ENCODE peak calls at places on chromosomes 5 and 9, in seven cellular contexts. One of them, this sample, is unnamed.

GRCh38 chr5:127820910-127821553 is 117.8 kb downstream of the CCDC192 start:
- DNase-seq in progenitor cell of endocrine pancreas: no peak
- DNase-seq in Calu3: peak
- DNase-seq in upper lobe of right lung: no peak
- DNase-seq in pancreas: no peak
- DNase-seq in tibial artery: no peak
- DNase-seq in AG04450: no peak
- DNase-seq in this sample: no peak

GRCh38 chr9:89187950-89188349 is 9.3 kb upstream of the SHC3 start:
- DNase-seq in progenitor cell of endocrine pancreas: no peak
- DNase-seq in Calu3: no peak
- DNase-seq in upper lobe of right lung: no peak
- DNase-seq in pancreas: no peak
- DNase-seq in tibial artery: no peak
- DNase-seq in AG04450: no peak
- DNase-seq in this sample: no peak

GRCh38 chr5:67432601-67433000 is 236.0 kb upstream of the CD180 start:
- DNase-seq in progenitor cell of endocrine pancreas: no peak
- DNase-seq in Calu3: no peak
- DNase-seq in upper lobe of right lung: no peak
- DNase-seq in pancreas: no peak
- DNase-seq in tibial artery: no peak
- DNase-seq in AG04450: no peak
- DNase-seq in this sample: no peak

GRCh38 chr9:127968046-127968445 is 12.7 kb downstream of the EEIG1 start:
- DNase-seq in progenitor cell of endocrine pancreas: no peak
- DNase-seq in Calu3: peak
- DNase-seq in upper lobe of right lung: no peak
- DNase-seq in pancreas: peak
- DNase-seq in tibial artery: no peak
- DNase-seq in AG04450: no peak
- DNase-seq in this sample: no peak

GRCh38 chr5:107979272-107979671 is 308.5 kb upstream of the EFNA5 start:
- DNase-seq in progenitor cell of endocrine pancreas: no peak
- DNase-seq in Calu3: no peak
- DNase-seq in upper lobe of right lung: no peak
- DNase-seq in pancreas: no peak
- DNase-seq in tibial artery: no peak
- DNase-seq in AG04450: no peak
- DNase-seq in this sample: no peak

GRCh38 chr5:134005415-134006118 is 792 bp upstream of the VDAC1 start:
- DNase-seq in progenitor cell of endocrine pancreas: no peak
- DNase-seq in Calu3: peak
- DNase-seq in upper lobe of right lung: peak
- DNase-seq in pancreas: no peak
- DNase-seq in tibial artery: peak
- DNase-seq in AG04450: no peak
- DNase-seq in this sample: no peak

GRCh38 chr5:96117863-96118651 is 156.4 kb upstream of the ELL2 start:
- DNase-seq in progenitor cell of endocrine pancreas: no peak
- DNase-seq in Calu3: no peak
- DNase-seq in upper lobe of right lung: no peak
- DNase-seq in pancreas: no peak
- DNase-seq in tibial artery: no peak
- DNase-seq in AG04450: no peak
- DNase-seq in this sample: no peak

GRCh38 chr5:1394881-1395860 is 50.1 kb downstream of the SLC6A3 start:
- DNase-seq in progenitor cell of endocrine pancreas: no peak
- DNase-seq in Calu3: no peak
- DNase-seq in upper lobe of right lung: no peak
- DNase-seq in pancreas: no peak
- DNase-seq in tibial artery: no peak
- DNase-seq in AG04450: no peak
- DNase-seq in this sample: peak

GRCh38 chr9:656918-657583 is 184.4 kb upstream of the DMRT1 start:
- DNase-seq in progenitor cell of endocrine pancreas: no peak
- DNase-seq in Calu3: no peak
- DNase-seq in upper lobe of right lung: no peak
- DNase-seq in pancreas: no peak
- DNase-seq in tibial artery: no peak
- DNase-seq in AG04450: no peak
- DNase-seq in this sample: no peak

GRCh38 chr5:55636177-55636576 is 75.9 kb downstream of the SLC38A9 start:
- DNase-seq in progenitor cell of endocrine pancreas: no peak
- DNase-seq in Calu3: no peak
- DNase-seq in upper lobe of right lung: no peak
- DNase-seq in pancreas: no peak
- DNase-seq in tibial artery: no peak
- DNase-seq in AG04450: no peak
- DNase-seq in this sample: no peak

GRCh38 chr5:73312146-73312871 is 136.3 kb downstream of the FOXD1 start:
- DNase-seq in progenitor cell of endocrine pancreas: no peak
- DNase-seq in Calu3: no peak
- DNase-seq in upper lobe of right lung: no peak
- DNase-seq in pancreas: no peak
- DNase-seq in tibial artery: no peak
- DNase-seq in AG04450: peak
- DNase-seq in this sample: no peak

GRCh38 chr5:139709587-139710369 is 61.6 kb downstream of the CXXC5 start:
- DNase-seq in progenitor cell of endocrine pancreas: no peak
- DNase-seq in Calu3: no peak
- DNase-seq in upper lobe of right lung: no peak
- DNase-seq in pancreas: peak
- DNase-seq in tibial artery: no peak
- DNase-seq in AG04450: no peak
- DNase-seq in this sample: no peak

GRCh38 chr5:27403248-27403882 is 365.0 kb upstream of the CDH9 start:
- DNase-seq in progenitor cell of endocrine pancreas: no peak
- DNase-seq in Calu3: no peak
- DNase-seq in upper lobe of right lung: no peak
- DNase-seq in pancreas: no peak
- DNase-seq in tibial artery: no peak
- DNase-seq in AG04450: no peak
- DNase-seq in this sample: no peak

GRCh38 chr5:31106742-31107546 is 86.5 kb upstream of the CDH6 start:
- DNase-seq in progenitor cell of endocrine pancreas: no peak
- DNase-seq in Calu3: no peak
- DNase-seq in upper lobe of right lung: no peak
- DNase-seq in pancreas: no peak
- DNase-seq in tibial artery: no peak
- DNase-seq in AG04450: peak
- DNase-seq in this sample: no peak

GRCh38 chr5:143405063-143405746 is 1.7 kb upstream of the NR3C1 start:
- DNase-seq in progenitor cell of endocrine pancreas: peak
- DNase-seq in Calu3: peak
- DNase-seq in upper lobe of right lung: peak
- DNase-seq in pancreas: peak
- DNase-seq in tibial artery: peak
- DNase-seq in AG04450: peak
- DNase-seq in this sample: peak
- TF ChIP-seq CTCF in progenitor cell of endocrine pancreas: peak
- TF ChIP-seq CTCF in Calu3: no peak
- TF ChIP-seq CTCF in upper lobe of right lung: peak
- TF ChIP-seq CTCF in pancreas: no peak
- TF ChIP-seq CTCF in tibial artery: no peak
- TF ChIP-seq CTCF in AG04450: peak
- TF ChIP-seq CTCF in this sample: no peak

GRCh38 chr9:35716236-35716635 is 15.8 kb downstream of the TLN1 start:
- DNase-seq in progenitor cell of endocrine pancreas: no peak
- DNase-seq in Calu3: no peak
- DNase-seq in upper lobe of right lung: no peak
- DNase-seq in pancreas: no peak
- DNase-seq in tibial artery: no peak
- DNase-seq in AG04450: no peak
- DNase-seq in this sample: no peak
- TF ChIP-seq CTCF in progenitor cell of endocrine pancreas: no peak
- TF ChIP-seq CTCF in Calu3: no peak
- TF ChIP-seq CTCF in upper lobe of right lung: no peak
- TF ChIP-seq CTCF in pancreas: no peak
- TF ChIP-seq CTCF in tibial artery: peak
- TF ChIP-seq CTCF in AG04450: peak
- TF ChIP-seq CTCF in this sample: no peak

GRCh38 chr9:14652729-14653377 is 40.4 kb downstream of the ZDHHC21 start:
- DNase-seq in progenitor cell of endocrine pancreas: no peak
- DNase-seq in Calu3: no peak
- DNase-seq in upper lobe of right lung: no peak
- DNase-seq in pancreas: no peak
- DNase-seq in tibial artery: no peak
- DNase-seq in AG04450: no peak
- DNase-seq in this sample: no peak
- TF ChIP-seq CTCF in progenitor cell of endocrine pancreas: peak
- TF ChIP-seq CTCF in Calu3: peak
- TF ChIP-seq CTCF in upper lobe of right lung: peak
- TF ChIP-seq CTCF in pancreas: no peak
- TF ChIP-seq CTCF in tibial artery: no peak
- TF ChIP-seq CTCF in AG04450: peak
- TF ChIP-seq CTCF in this sample: no peak

DNA sequence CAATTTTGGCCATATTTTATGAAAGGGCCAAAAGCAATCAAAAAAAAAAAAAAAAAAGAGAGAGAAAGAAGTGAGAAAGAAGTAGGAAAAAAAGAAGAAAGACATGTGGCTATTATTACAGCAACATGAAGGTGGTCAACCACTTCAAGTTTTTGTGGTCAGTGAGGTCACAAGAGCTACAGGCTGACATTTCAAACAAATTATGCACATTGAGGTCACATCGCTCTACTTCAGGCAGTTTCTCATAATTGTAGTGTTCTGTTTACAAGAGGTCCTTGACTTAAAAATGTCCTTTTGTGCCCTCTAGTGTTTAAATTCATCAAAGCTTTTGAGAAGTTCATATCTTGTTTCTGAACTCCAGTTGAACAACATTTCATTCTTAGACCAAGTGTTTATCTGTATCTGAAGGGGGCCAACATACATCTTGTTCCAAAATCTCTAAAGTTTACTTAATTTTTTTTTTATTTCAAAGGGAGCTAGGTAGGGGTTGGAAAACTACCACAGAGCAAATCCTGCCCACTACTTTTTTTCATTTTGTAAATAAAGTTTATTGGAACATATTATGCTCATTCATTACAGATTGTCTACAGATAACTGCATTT is 513.1 kb downstream of the PDE4D start:
- DNase-seq in progenitor cell of endocrine pancreas: no peak
- DNase-seq in Calu3: no peak
- DNase-seq in upper lobe of right lung: no peak
- DNase-seq in pancreas: no peak
- DNase-seq in tibial artery: no peak
- DNase-seq in AG04450: peak
- DNase-seq in this sample: no peak
- TF ChIP-seq CTCF in progenitor cell of endocrine pancreas: peak
- TF ChIP-seq CTCF in Calu3: peak
- TF ChIP-seq CTCF in upper lobe of right lung: peak
- TF ChIP-seq CTCF in pancreas: no peak
- TF ChIP-seq CTCF in tibial artery: peak
- TF ChIP-seq CTCF in AG04450: peak
- TF ChIP-seq CTCF in this sample: peak

GRCh38 chr9:100426194-100426531 is 780 bp upstream of the MSANTD3 start:
- DNase-seq in progenitor cell of endocrine pancreas: no peak
- DNase-seq in Calu3: no peak
- DNase-seq in upper lobe of right lung: no peak
- DNase-seq in pancreas: no peak
- DNase-seq in tibial artery: no peak
- DNase-seq in AG04450: no peak
- DNase-seq in this sample: no peak

GRCh38 chr9:100427366-100428263 is 672 bp downstream of the MSANTD3 start:
- DNase-seq in progenitor cell of endocrine pancreas: peak
- DNase-seq in Calu3: peak
- DNase-seq in upper lobe of right lung: peak
- DNase-seq in pancreas: peak
- DNase-seq in tibial artery: peak
- DNase-seq in AG04450: no peak
- DNase-seq in this sample: no peak

GRCh38 chr9:100428871-100429654 is 2.1 kb downstream of the MSANTD3 start:
- DNase-seq in progenitor cell of endocrine pancreas: no peak
- DNase-seq in Calu3: peak
- DNase-seq in upper lobe of right lung: no peak
- DNase-seq in pancreas: no peak
- DNase-seq in tibial artery: no peak
- DNase-seq in AG04450: peak
- DNase-seq in this sample: no peak

GRCh38 chr9:100425758-100426157 is 1.2 kb upstream of the MSANTD3 start:
- DNase-seq in progenitor cell of endocrine pancreas: no peak
- DNase-seq in Calu3: no peak
- DNase-seq in upper lobe of right lung: no peak
- DNase-seq in pancreas: no peak
- DNase-seq in tibial artery: no peak
- DNase-seq in AG04450: no peak
- DNase-seq in this sample: no peak

GRCh38 chr9:100426532-100427365 is at the start of gene MSANTD3:
- DNase-seq in progenitor cell of endocrine pancreas: peak
- DNase-seq in Calu3: peak
- DNase-seq in upper lobe of right lung: peak
- DNase-seq in pancreas: peak
- DNase-seq in tibial artery: peak
- DNase-seq in AG04450: no peak
- DNase-seq in this sample: no peak
- TF ChIP-seq CTCF in progenitor cell of endocrine pancreas: peak
- TF ChIP-seq CTCF in Calu3: no peak
- TF ChIP-seq CTCF in upper lobe of right lung: peak
- TF ChIP-seq CTCF in pancreas: no peak
- TF ChIP-seq CTCF in tibial artery: peak
- TF ChIP-seq CTCF in AG04450: no peak
- TF ChIP-seq CTCF in this sample: no peak

GRCh38 chr5:132800545-132800944 is 12.6 kb upstream of the SOWAHA start:
- DNase-seq in progenitor cell of endocrine pancreas: no peak
- DNase-seq in Calu3: no peak
- DNase-seq in upper lobe of right lung: no peak
- DNase-seq in pancreas: no peak
- DNase-seq in tibial artery: no peak
- DNase-seq in AG04450: no peak
- DNase-seq in this sample: no peak

GRCh38 chr5:132799392-132799791 is 13.7 kb upstream of the SOWAHA start:
- DNase-seq in progenitor cell of endocrine pancreas: no peak
- DNase-seq in Calu3: no peak
- DNase-seq in upper lobe of right lung: no peak
- DNase-seq in pancreas: no peak
- DNase-seq in tibial artery: no peak
- DNase-seq in AG04450: no peak
- DNase-seq in this sample: no peak

GRCh38 chr5:132797651-132798050 is 15.5 kb upstream of the SOWAHA start:
- DNase-seq in progenitor cell of endocrine pancreas: no peak
- DNase-seq in Calu3: no peak
- DNase-seq in upper lobe of right lung: no peak
- DNase-seq in pancreas: no peak
- DNase-seq in tibial artery: no peak
- DNase-seq in AG04450: no peak
- DNase-seq in this sample: no peak

GRCh38 chr5:132807163-132807838 is 5.8 kb upstream of the SOWAHA start:
- DNase-seq in progenitor cell of endocrine pancreas: no peak
- DNase-seq in Calu3: peak
- DNase-seq in upper lobe of right lung: no peak
- DNase-seq in pancreas: no peak
- DNase-seq in tibial artery: peak
- DNase-seq in AG04450: no peak
- DNase-seq in this sample: no peak

GRCh38 chr5:132802044-132802684 is 10.9 kb upstream of the SOWAHA start:
- DNase-seq in progenitor cell of endocrine pancreas: no peak
- DNase-seq in Calu3: no peak
- DNase-seq in upper lobe of right lung: no peak
- DNase-seq in pancreas: no peak
- DNase-seq in tibial artery: no peak
- DNase-seq in AG04450: no peak
- DNase-seq in this sample: no peak
- TF ChIP-seq CTCF in progenitor cell of endocrine pancreas: no peak
- TF ChIP-seq CTCF in Calu3: no peak
- TF ChIP-seq CTCF in upper lobe of right lung: no peak
- TF ChIP-seq CTCF in pancreas: no peak
- TF ChIP-seq CTCF in tibial artery: no peak
- TF ChIP-seq CTCF in AG04450: no peak
- TF ChIP-seq CTCF in this sample: no peak

This sample was measured in CD14-positive monocyte.